ENCODE peak calls at places on chromosome 20, in eight cellular contexts. One of them, this sample, is unnamed.
A peak's percentile ranks its signal among the peaks of the same experiment; 100 is the strongest.

GRCh38 chr20:31996996-31997395 is 13.2 kb upstream of the CCM2L start:
- DNase-seq in body of pancreas: no peak
- DNase-seq in glomerular endothelial cell: no peak
- DNase-seq in NAMALWA: no peak
- DNase-seq in T-helper 9 cell: no peak
- DNase-seq in tibial artery: no peak
- DNase-seq in T-helper 2 cell: no peak
- DNase-seq in activated naive CD4-positive, alpha-beta T cell: no peak
- DNase-seq in this sample: no peak

GRCh38 chr20:4795394-4795793 is 73.7 kb downstream of the PRND start:
- DNase-seq in NAMALWA: peak; percentile 16
- DNase-seq in T-helper 2 cell: peak; percentile 82
- DNase-seq in tibial artery: peak; percentile 65
- DNase-seq in body of pancreas: peak; percentile 33
- DNase-seq in glomerular endothelial cell: no peak
- DNase-seq in T-helper 9 cell: no peak
- DNase-seq in activated naive CD4-positive, alpha-beta T cell: no peak
- DNase-seq in this sample: no peak

GRCh38 chr20:32004963-32005362 is 5.3 kb upstream of the CCM2L start:
- DNase-seq in tibial artery: no peak
- DNase-seq in activated naive CD4-positive, alpha-beta T cell: no peak
- DNase-seq in glomerular endothelial cell: no peak
- DNase-seq in body of pancreas: no peak
- DNase-seq in T-helper 9 cell: no peak
- DNase-seq in NAMALWA: peak; percentile 54
- DNase-seq in T-helper 2 cell: no peak
- DNase-seq in this sample: no peak

GRCh38 chr20:61192254-61192950 is 59.7 kb upstream of the CDH4 start:
- DNase-seq in tibial artery: no peak
- DNase-seq in body of pancreas: no peak
- DNase-seq in T-helper 9 cell: no peak
- DNase-seq in NAMALWA: no peak
- DNase-seq in glomerular endothelial cell: no peak
- DNase-seq in activated naive CD4-positive, alpha-beta T cell: no peak
- DNase-seq in T-helper 2 cell: no peak
- DNase-seq in this sample: no peak

GRCh38 chr20:19838495-19838894 is 80.4 kb downstream of the RIN2 start:
- DNase-seq in NAMALWA: no peak
- DNase-seq in body of pancreas: no peak
- DNase-seq in T-helper 2 cell: no peak
- DNase-seq in activated naive CD4-positive, alpha-beta T cell: no peak
- DNase-seq in glomerular endothelial cell: no peak
- DNase-seq in T-helper 9 cell: no peak
- DNase-seq in tibial artery: no peak
- DNase-seq in this sample: no peak

GRCh38 chr20:42886801-42887200 is 302.9 kb downstream of the PTPRT start:
- DNase-seq in glomerular endothelial cell: no peak
- DNase-seq in tibial artery: no peak
- DNase-seq in activated naive CD4-positive, alpha-beta T cell: no peak
- DNase-seq in T-helper 9 cell: no peak
- DNase-seq in T-helper 2 cell: no peak
- DNase-seq in NAMALWA: no peak
- DNase-seq in body of pancreas: no peak
- DNase-seq in this sample: no peak

GRCh38 chr20:2386516-2387179 is 5.9 kb downstream of the TGM6 start:
- DNase-seq in T-helper 9 cell: no peak
- DNase-seq in tibial artery: no peak
- DNase-seq in body of pancreas: no peak
- DNase-seq in NAMALWA: no peak
- DNase-seq in activated naive CD4-positive, alpha-beta T cell: no peak
- DNase-seq in glomerular endothelial cell: no peak
- DNase-seq in T-helper 2 cell: no peak
- DNase-seq in this sample: no peak

GRCh38 chr20:23260181-23260840 is 90.3 kb upstream of the NXT1 start:
- DNase-seq in body of pancreas: no peak
- DNase-seq in tibial artery: no peak
- DNase-seq in activated naive CD4-positive, alpha-beta T cell: no peak
- DNase-seq in T-helper 9 cell: no peak
- DNase-seq in glomerular endothelial cell: no peak
- DNase-seq in T-helper 2 cell: no peak
- DNase-seq in NAMALWA: no peak
- DNase-seq in this sample: no peak

GRCh38 chr20:8389381-8390368 is 257.6 kb downstream of the PLCB1 start:
- DNase-seq in NAMALWA: peak; percentile 65
- DNase-seq in tibial artery: no peak
- DNase-seq in glomerular endothelial cell: peak; percentile 45
- DNase-seq in body of pancreas: no peak
- DNase-seq in activated naive CD4-positive, alpha-beta T cell: no peak
- DNase-seq in T-helper 2 cell: peak; percentile 12
- DNase-seq in T-helper 9 cell: no peak
- DNase-seq in this sample: no peak

GRCh38 chr20:6663104-6663503 is 104.4 kb upstream of the BMP2 start:
- DNase-seq in glomerular endothelial cell: no peak
- DNase-seq in NAMALWA: no peak
- DNase-seq in tibial artery: no peak
- DNase-seq in T-helper 2 cell: no peak
- DNase-seq in activated naive CD4-positive, alpha-beta T cell: no peak
- DNase-seq in T-helper 9 cell: no peak
- DNase-seq in body of pancreas: no peak
- DNase-seq in this sample: no peak

GRCh38 chr20:48986899-48987298 is 59.2 kb upstream of the CSE1L start:
- DNase-seq in activated naive CD4-positive, alpha-beta T cell: no peak
- DNase-seq in glomerular endothelial cell: no peak
- DNase-seq in T-helper 2 cell: no peak
- DNase-seq in NAMALWA: peak; percentile 21
- DNase-seq in tibial artery: no peak
- DNase-seq in body of pancreas: peak; percentile 41
- DNase-seq in T-helper 9 cell: no peak
- DNase-seq in this sample: no peak

GRCh38 chr20:61044499-61044898 is 207.6 kb upstream of the CDH4 start:
- DNase-seq in tibial artery: no peak
- DNase-seq in T-helper 9 cell: no peak
- DNase-seq in glomerular endothelial cell: no peak
- DNase-seq in NAMALWA: peak; percentile 3
- DNase-seq in activated naive CD4-positive, alpha-beta T cell: no peak
- DNase-seq in body of pancreas: no peak
- DNase-seq in T-helper 2 cell: no peak
- DNase-seq in this sample: no peak

GRCh38 chr20:61614311-61615100 is 362.4 kb downstream of the CDH4 start:
- DNase-seq in NAMALWA: no peak
- DNase-seq in activated naive CD4-positive, alpha-beta T cell: no peak
- DNase-seq in tibial artery: no peak
- DNase-seq in T-helper 2 cell: no peak
- DNase-seq in glomerular endothelial cell: no peak
- DNase-seq in body of pancreas: peak; percentile 22
- DNase-seq in T-helper 9 cell: no peak
- DNase-seq in this sample: no peak

GRCh38 chr20:16929756-16930155 is 181.6 kb downstream of the OTOR start:
- DNase-seq in tibial artery: no peak
- DNase-seq in NAMALWA: no peak
- DNase-seq in T-helper 2 cell: no peak
- DNase-seq in T-helper 9 cell: no peak
- DNase-seq in body of pancreas: no peak
- DNase-seq in activated naive CD4-positive, alpha-beta T cell: no peak
- DNase-seq in glomerular endothelial cell: no peak
- DNase-seq in this sample: no peak

GRCh38 chr20:17995967-17996819 is 27.4 kb downstream of the MGME1 start:
- DNase-seq in body of pancreas: peak; percentile 61
- DNase-seq in T-helper 2 cell: peak; percentile 72
- DNase-seq in T-helper 9 cell: peak; percentile 16
- DNase-seq in glomerular endothelial cell: no peak
- DNase-seq in NAMALWA: peak; percentile 84
- DNase-seq in tibial artery: no peak
- DNase-seq in activated naive CD4-positive, alpha-beta T cell: no peak
- DNase-seq in this sample: no peak

GRCh38 chr20:2795451-2795850 is 5.0 kb downstream of the CPXM1 start:
- DNase-seq in NAMALWA: no peak
- DNase-seq in glomerular endothelial cell: no peak
- DNase-seq in T-helper 9 cell: no peak
- DNase-seq in activated naive CD4-positive, alpha-beta T cell: no peak
- DNase-seq in T-helper 2 cell: no peak
- DNase-seq in tibial artery: no peak
- DNase-seq in body of pancreas: no peak
- DNase-seq in this sample: no peak

GRCh38 chr20:11261533-11262000 is 587.8 kb upstream of the JAG1 start:
- DNase-seq in tibial artery: no peak
- DNase-seq in NAMALWA: no peak
- DNase-seq in T-helper 9 cell: no peak
- DNase-seq in activated naive CD4-positive, alpha-beta T cell: no peak
- DNase-seq in T-helper 2 cell: no peak
- DNase-seq in glomerular endothelial cell: no peak
- DNase-seq in body of pancreas: no peak
- DNase-seq in this sample: no peak

GRCh38 chr20:61773081-61773631 is 292.5 kb downstream of the TAF4 start:
- DNase-seq in tibial artery: no peak
- DNase-seq in T-helper 2 cell: no peak
- DNase-seq in T-helper 9 cell: no peak
- DNase-seq in NAMALWA: no peak
- DNase-seq in activated naive CD4-positive, alpha-beta T cell: no peak
- DNase-seq in glomerular endothelial cell: no peak
- DNase-seq in body of pancreas: no peak
- DNase-seq in this sample: no peak

GRCh38 chr20:20549699-20550098 is 162.7 kb downstream of the RALGAPA2 start:
- DNase-seq in T-helper 9 cell: no peak
- DNase-seq in tibial artery: no peak
- DNase-seq in glomerular endothelial cell: no peak
- DNase-seq in activated naive CD4-positive, alpha-beta T cell: no peak
- DNase-seq in T-helper 2 cell: no peak
- DNase-seq in body of pancreas: no peak
- DNase-seq in NAMALWA: no peak
- DNase-seq in this sample: no peak

GRCh38 chr20:32455171-32455900 is 97.2 kb downstream of the ASXL1 start:
- DNase-seq in body of pancreas: peak; percentile 16
- DNase-seq in activated naive CD4-positive, alpha-beta T cell: no peak
- DNase-seq in glomerular endothelial cell: no peak
- DNase-seq in T-helper 2 cell: no peak
- DNase-seq in tibial artery: no peak
- DNase-seq in T-helper 9 cell: no peak
- DNase-seq in NAMALWA: no peak
- DNase-seq in this sample: no peak

GRCh38 chr20:36060676-36061075 is 92.3 kb downstream of the CNBD2 start:
- DNase-seq in body of pancreas: no peak
- DNase-seq in glomerular endothelial cell: no peak
- DNase-seq in activated naive CD4-positive, alpha-beta T cell: no peak
- DNase-seq in NAMALWA: no peak
- DNase-seq in T-helper 2 cell: no peak
- DNase-seq in tibial artery: no peak
- DNase-seq in T-helper 9 cell: no peak
- DNase-seq in this sample: no peak

GRCh38 chr20:17625246-17626051 is 55.6 kb downstream of the DSTN start:
- DNase-seq in activated naive CD4-positive, alpha-beta T cell: no peak
- DNase-seq in NAMALWA: no peak
- DNase-seq in glomerular endothelial cell: no peak
- DNase-seq in tibial artery: peak; percentile 19
- DNase-seq in T-helper 2 cell: no peak
- DNase-seq in T-helper 9 cell: no peak
- DNase-seq in body of pancreas: no peak
- DNase-seq in this sample: no peak

GRCh38 chr20:64069614-64070243 is 6.7 kb downstream of the TCEA2 start:
- DNase-seq in body of pancreas: peak; percentile 38
- DNase-seq in T-helper 2 cell: no peak
- DNase-seq in NAMALWA: no peak
- DNase-seq in activated naive CD4-positive, alpha-beta T cell: peak; percentile 10
- DNase-seq in tibial artery: no peak
- DNase-seq in glomerular endothelial cell: no peak
- DNase-seq in T-helper 9 cell: no peak
- DNase-seq in this sample: no peak

GRCh38 chr20:62176866-62177265 is 6.0 kb upstream of the MTG2 start:
- DNase-seq in body of pancreas: no peak
- DNase-seq in T-helper 9 cell: no peak
- DNase-seq in activated naive CD4-positive, alpha-beta T cell: no peak
- DNase-seq in T-helper 2 cell: no peak
- DNase-seq in tibial artery: no peak
- DNase-seq in glomerular endothelial cell: no peak
- DNase-seq in NAMALWA: no peak
- DNase-seq in this sample: no peak

GRCh38 chr20:35093245-35093884 is 758 bp upstream of the TRPC4AP start:
- DNase-seq in T-helper 9 cell: no peak
- DNase-seq in NAMALWA: no peak
- DNase-seq in tibial artery: no peak
- DNase-seq in activated naive CD4-positive, alpha-beta T cell: no peak
- DNase-seq in body of pancreas: no peak
- DNase-seq in glomerular endothelial cell: no peak
- DNase-seq in T-helper 2 cell: no peak
- DNase-seq in this sample: no peak

GRCh38 chr20:3563548-3564177 is 92.8 kb downstream of the ATRN start:
- DNase-seq in body of pancreas: peak; percentile 61
- DNase-seq in T-helper 9 cell: no peak
- DNase-seq in T-helper 2 cell: peak; percentile 47
- DNase-seq in glomerular endothelial cell: peak; percentile 29
- DNase-seq in NAMALWA: peak; percentile 71
- DNase-seq in tibial artery: no peak
- DNase-seq in activated naive CD4-positive, alpha-beta T cell: no peak
- DNase-seq in this sample: no peak

GRCh38 chr20:17417221-17417620 is 114.0 kb downstream of the BFSP1 start:
- DNase-seq in glomerular endothelial cell: no peak
- DNase-seq in T-helper 9 cell: no peak
- DNase-seq in tibial artery: no peak
- DNase-seq in activated naive CD4-positive, alpha-beta T cell: no peak
- DNase-seq in T-helper 2 cell: no peak
- DNase-seq in body of pancreas: no peak
- DNase-seq in NAMALWA: no peak
- DNase-seq in this sample: no peak

GRCh38 chr20:62822788-62823651 is 6.2 kb downstream of the COL9A3 start:
- DNase-seq in T-helper 2 cell: peak; percentile 79
- DNase-seq in body of pancreas: peak; percentile 48
- DNase-seq in T-helper 9 cell: no peak
- DNase-seq in NAMALWA: peak; percentile 97
- DNase-seq in glomerular endothelial cell: no peak
- DNase-seq in activated naive CD4-positive, alpha-beta T cell: no peak
- DNase-seq in tibial artery: no peak
- DNase-seq in this sample: no peak

GRCh38 chr20:542777-543368 is 717 bp downstream of the CSNK2A1 start:
- DNase-seq in body of pancreas: peak; percentile 24
- DNase-seq in T-helper 9 cell: no peak
- DNase-seq in activated naive CD4-positive, alpha-beta T cell: peak; percentile 10
- DNase-seq in T-helper 2 cell: peak; percentile 47
- DNase-seq in tibial artery: no peak
- DNase-seq in NAMALWA: peak; percentile 75
- DNase-seq in glomerular endothelial cell: no peak
- DNase-seq in this sample: no peak

GRCh38 chr20:52748235-52748950 is 223.8 kb upstream of the TSHZ2 start:
- DNase-seq in activated naive CD4-positive, alpha-beta T cell: no peak
- DNase-seq in glomerular endothelial cell: no peak
- DNase-seq in T-helper 9 cell: no peak
- DNase-seq in T-helper 2 cell: no peak
- DNase-seq in NAMALWA: no peak
- DNase-seq in tibial artery: peak; percentile 50
- DNase-seq in body of pancreas: no peak
- DNase-seq in this sample: no peak

GRCh38 chr20:15895560-15896084 is 677.6 kb downstream of the KIF16B start:
- DNase-seq in tibial artery: no peak
- DNase-seq in T-helper 9 cell: no peak
- DNase-seq in activated naive CD4-positive, alpha-beta T cell: no peak
- DNase-seq in NAMALWA: no peak
- DNase-seq in body of pancreas: no peak
- DNase-seq in T-helper 2 cell: peak; percentile 89
- DNase-seq in glomerular endothelial cell: no peak
- DNase-seq in this sample: no peak

GRCh38 chr20:62728781-62729300 is 20.2 kb downstream of the NTSR1 start:
- DNase-seq in NAMALWA: no peak
- DNase-seq in body of pancreas: no peak
- DNase-seq in tibial artery: no peak
- DNase-seq in glomerular endothelial cell: no peak
- DNase-seq in T-helper 9 cell: no peak
- DNase-seq in T-helper 2 cell: no peak
- DNase-seq in activated naive CD4-positive, alpha-beta T cell: no peak
- DNase-seq in this sample: no peak

GRCh38 chr20:4484431-4485057 is 237.2 kb upstream of the PRND start:
- DNase-seq in NAMALWA: no peak
- DNase-seq in tibial artery: no peak
- DNase-seq in activated naive CD4-positive, alpha-beta T cell: no peak
- DNase-seq in body of pancreas: no peak
- DNase-seq in glomerular endothelial cell: no peak
- DNase-seq in T-helper 2 cell: no peak
- DNase-seq in T-helper 9 cell: no peak
- DNase-seq in this sample: no peak

GRCh38 chr20:6122111-6122872 is 538 bp downstream of the FERMT1 start:
- DNase-seq in NAMALWA: no peak
- DNase-seq in tibial artery: no peak
- DNase-seq in T-helper 2 cell: no peak
- DNase-seq in activated naive CD4-positive, alpha-beta T cell: no peak
- DNase-seq in body of pancreas: peak; percentile 14
- DNase-seq in T-helper 9 cell: no peak
- DNase-seq in glomerular endothelial cell: no peak
- DNase-seq in this sample: no peak